ENCODE peak calls at places on chromosomes 13 and 19, in nine cellular contexts. Y is CD8-positive, alpha-beta T cell; H is HFFc6; E is mucosa of descending colon; B is heart right ventricle; C is heart left ventricle; N is tibial nerve; F is bronchial epithelial cell; D is fibroblast of mammary gland. I is an unnamed sample.

GRCh38 chr19:17565611-17566010 is 10.2 kb downstream of the COLGALT1 start:
- DNase-seq in F (no peak), D (no peak), Y (no peak), C (no peak), B (no peak), E (no peak), N (no peak), H (peak), I (no peak)

GRCh38 chr13:82739881-82740280 is 1142.4 kb downstream of the SLITRK1 start:
- DNase-seq in B (no peak), N (no peak), Y (no peak), D (peak), H (peak), C (no peak), F (no peak), E (no peak), I (no peak)

GRCh38 chr13:90713436-90714133 is 633.9 kb upstream of the MIR17HG start:
- DNase-seq in N (no peak), H (no peak), B (no peak), Y (no peak), E (no peak), C (no peak), F (no peak), D (no peak), I (no peak)

GRCh38 chr13:106373989-106374572 is 161.4 kb downstream of the EFNB2 start:
- DNase-seq in H (no peak), F (peak), B (no peak), N (no peak), D (peak), Y (no peak), C (no peak), E (no peak), I (no peak)

GRCh38 chr19:5806133-5806489 is 1.2 kb downstream of the NRTN start:
- DNase-seq in Y (no peak), D (no peak), N (no peak), F (no peak), B (no peak), H (no peak), E (no peak), C (no peak), I (no peak)

GRCh38 chr13:79228972-79229371 is 177.1 kb downstream of the RBM26 start:
- DNase-seq in D (no peak), Y (no peak), N (no peak), E (no peak), B (no peak), H (no peak), C (no peak), F (peak), I (no peak)

GRCh38 chr13:91078093-91078679 is 269.3 kb upstream of the MIR17HG start:
- DNase-seq in C (no peak), E (no peak), Y (no peak), F (peak), N (no peak), H (no peak), B (no peak), D (no peak), I (no peak)

GRCh38 chr13:44989941-44990340 is 603 bp downstream of the GPALPP1 start:
- DNase-seq in Y (no peak), B (no peak), E (peak), H (no peak), C (no peak), F (peak), N (no peak), D (no peak), I (no peak)

GRCh38 chr19:8036438-8037099 is 16.0 kb upstream of the CCL25 start:
- DNase-seq in E (no peak), F (no peak), C (no peak), D (no peak), H (no peak), Y (no peak), N (no peak), B (no peak), I (no peak)

GRCh38 chr13:45393941-45394570 is 24.1 kb downstream of the SLC25A30 start:
- DNase-seq in Y (no peak), D (peak), E (peak), N (no peak), C (no peak), B (peak), H (peak), F (peak), I (peak)

GRCh38 chr19:16024266-16025107 is 51.8 kb upstream of the TPM4 start:
- DNase-seq in E (no peak), F (no peak), Y (no peak), N (no peak), H (no peak), C (no peak), D (no peak), B (no peak), I (no peak)

GRCh38 chr13:110716235-110716505 is 2.7 kb downstream of the ING1 start:
- DNase-seq in N (peak), C (peak), F (no peak), Y (no peak), B (no peak), H (no peak), E (peak), D (peak), I (no peak)

GRCh38 chr19:15091918-15092753 is 10.1 kb downstream of the OR1I1 start:
- DNase-seq in F (peak), C (no peak), D (peak), E (peak), B (peak), N (no peak), Y (peak), H (peak), I (no peak)

GRCh38 chr13:78595458-78595818 is 7.9 kb downstream of the POU4F1 start:
- DNase-seq in C (no peak), Y (no peak), E (no peak), B (no peak), H (no peak), D (no peak), F (no peak), N (no peak), I (no peak)

GRCh38 chr13:81048026-81048461 is 707.1 kb upstream of the SPRY2 start:
- DNase-seq in N (no peak), H (no peak), Y (no peak), F (no peak), C (no peak), D (no peak), B (no peak), E (no peak), I (no peak)

GRCh38 chr13:40438999-40439797 is 227.2 kb downstream of the FOXO1 start:
- DNase-seq in B (peak), H (no peak), D (peak), E (no peak), N (no peak), F (no peak), C (no peak), Y (no peak), I (no peak)

GRCh38 chr13:80529734-80530133 is 188.8 kb upstream of the SPRY2 start:
- DNase-seq in E (no peak), D (peak), H (no peak), B (no peak), Y (no peak), F (peak), C (no peak), N (no peak), I (no peak)

GRCh38 chr13:64239372-64239771 is 2823.7 kb upstream of the PCDH20 start:
- DNase-seq in F (peak), Y (no peak), H (peak), D (peak), C (no peak), B (no peak), E (no peak), N (no peak), I (no peak)

GRCh38 chr13:43815204-43815603 is 28.4 kb upstream of the ENOX1 start:
- DNase-seq in D (peak), N (no peak), Y (no peak), C (no peak), E (no peak), F (peak), H (peak), B (peak), I (no peak)

GRCh38 chr19:35704218-35704617 is at the start of gene ZBTB32:
- DNase-seq in B (no peak), D (peak), C (peak), E (peak), Y (no peak), F (peak), H (peak), N (no peak), I (peak)

GRCh38 chr19:30651066-30651465 is 278.9 kb downstream of the ZNF536 start:
- DNase-seq in C (no peak), Y (peak), E (no peak), B (no peak), D (no peak), H (no peak), F (no peak), N (no peak), I (no peak)

GRCh38 chr19:46759817-46760333 is 13.6 kb upstream of the STRN4 start:
- DNase-seq in F (peak), Y (no peak), H (peak), E (no peak), D (peak), B (no peak), N (peak), C (no peak), I (no peak)

GRCh38 chr13:40916207-40916998 is 102.7 kb downstream of the ELF1 start:
- DNase-seq in E (no peak), D (peak), N (no peak), H (peak), F (peak), C (no peak), B (no peak), Y (no peak), I (no peak)

GRCh38 chr13:41011382-41011956 is 7.6 kb downstream of the ELF1 start:
- DNase-seq in Y (no peak), D (no peak), F (no peak), H (no peak), E (no peak), B (no peak), N (no peak), C (no peak), I (no peak)

DNA sequence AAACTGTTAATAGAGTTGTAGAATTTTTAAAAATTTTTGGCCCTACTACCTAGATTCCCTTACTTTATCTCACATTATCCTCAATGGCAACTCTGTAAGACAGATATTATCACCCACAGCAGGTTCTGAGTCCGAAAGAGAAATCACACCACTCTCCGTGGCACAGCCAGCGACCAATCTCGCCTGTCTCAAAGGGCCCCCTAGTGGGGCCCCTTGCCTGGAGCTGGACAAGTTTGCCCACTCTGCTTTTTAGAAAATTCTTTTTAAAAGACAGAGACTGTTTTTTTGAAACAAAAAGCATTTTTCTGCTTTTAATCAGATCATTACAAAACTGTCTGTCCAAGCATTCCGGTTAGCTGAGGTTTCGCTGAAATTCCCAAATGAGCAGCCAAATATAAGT is 21.7 kb downstream of the PHF11 start:
- DNase-seq in Y (no peak), H (peak), B (no peak), D (peak), F (no peak), C (no peak), N (no peak), E (no peak), I (no peak)
- TF ChIP-seq CTCF in Y (peak), H (peak), B (no peak), D (peak), F (no peak), C (peak), N (peak), E (no peak), I (peak)

DNA sequence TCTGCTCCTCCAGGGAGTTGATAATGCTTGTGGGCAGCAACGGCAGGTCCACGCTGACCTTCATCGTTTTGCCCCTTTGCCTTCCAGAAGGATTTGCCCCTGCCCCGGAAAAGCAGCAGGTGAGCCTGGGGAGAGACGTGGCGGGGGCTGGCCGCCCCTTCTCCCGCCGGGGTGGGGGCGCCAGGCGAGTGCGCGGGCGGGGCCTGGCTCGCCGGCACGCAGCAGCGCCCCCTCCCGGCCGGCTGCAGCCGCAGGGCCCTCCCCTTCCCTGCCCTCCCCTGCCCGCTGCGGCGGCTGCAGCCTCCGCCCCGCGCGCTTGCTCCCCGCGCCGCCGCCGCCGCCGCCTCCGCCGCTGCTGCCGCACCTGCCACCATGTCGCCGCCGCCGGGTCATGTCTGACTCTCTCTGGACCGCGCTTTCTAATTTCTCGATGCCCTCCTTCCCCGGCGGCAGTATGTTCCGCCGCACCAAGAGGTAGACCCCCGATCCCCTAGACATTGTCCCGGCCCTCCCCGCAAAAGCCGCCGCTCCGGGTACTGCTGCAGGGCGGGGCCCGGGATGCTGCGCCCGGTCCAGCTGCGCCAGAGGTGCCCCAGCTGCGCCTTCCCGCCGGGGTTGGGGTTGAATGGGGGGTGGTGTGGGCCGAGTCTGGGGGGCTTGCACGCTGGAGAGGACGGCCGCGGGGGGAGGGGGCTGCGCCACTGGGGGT is at the start of gene MAST1:
- DNase-seq in D (no peak), F (no peak), B (no peak), E (peak), C (no peak), N (no peak), Y (peak), H (no peak), I (peak)
- TF ChIP-seq CTCF in D (no peak), F (peak), B (peak), E (peak), C (peak), N (peak), Y (peak), H (peak), I (peak)

DNA sequence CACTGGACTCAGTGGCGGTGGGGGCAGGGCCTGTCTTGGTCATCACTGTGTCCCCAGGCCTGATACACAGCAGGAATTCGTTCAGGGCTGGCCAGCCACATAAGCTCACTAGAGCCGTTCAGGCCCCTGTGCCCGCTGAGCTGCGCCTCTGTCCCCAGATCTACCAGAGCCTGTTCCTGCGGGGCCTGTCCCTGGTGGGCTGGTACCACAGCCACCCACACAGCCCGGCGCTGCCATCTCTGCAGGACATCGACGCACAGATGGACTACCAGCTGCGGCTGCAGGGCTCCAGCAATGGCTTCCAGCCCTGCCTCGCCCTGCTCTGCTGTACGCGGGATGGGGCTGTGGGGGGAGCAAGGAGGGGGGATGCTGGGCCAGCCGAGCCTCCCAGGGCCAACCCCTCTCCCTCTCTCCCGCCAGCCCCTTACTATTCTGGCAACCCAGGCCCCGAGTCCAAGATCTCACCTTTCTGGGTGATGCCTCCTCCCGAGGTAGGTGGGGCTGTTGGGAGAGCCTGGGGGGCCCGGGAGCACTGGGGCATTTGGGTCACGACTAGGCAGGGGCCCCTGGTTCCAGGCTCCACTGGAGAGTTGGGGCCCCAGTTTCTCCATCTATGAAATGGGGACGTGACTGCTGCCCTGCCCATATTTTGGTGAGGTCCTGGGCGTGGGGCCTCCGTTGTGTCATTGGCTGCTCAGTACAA is 13.9 kb downstream of the MPND start:
- DNase-seq in C (no peak), D (no peak), E (no peak), F (no peak), H (no peak), Y (no peak), N (no peak), B (no peak), I (no peak)
- TF ChIP-seq CTCF in C (no peak), D (no peak), E (no peak), F (no peak), H (no peak), Y (no peak), N (no peak), B (no peak), I (no peak)

DNA sequence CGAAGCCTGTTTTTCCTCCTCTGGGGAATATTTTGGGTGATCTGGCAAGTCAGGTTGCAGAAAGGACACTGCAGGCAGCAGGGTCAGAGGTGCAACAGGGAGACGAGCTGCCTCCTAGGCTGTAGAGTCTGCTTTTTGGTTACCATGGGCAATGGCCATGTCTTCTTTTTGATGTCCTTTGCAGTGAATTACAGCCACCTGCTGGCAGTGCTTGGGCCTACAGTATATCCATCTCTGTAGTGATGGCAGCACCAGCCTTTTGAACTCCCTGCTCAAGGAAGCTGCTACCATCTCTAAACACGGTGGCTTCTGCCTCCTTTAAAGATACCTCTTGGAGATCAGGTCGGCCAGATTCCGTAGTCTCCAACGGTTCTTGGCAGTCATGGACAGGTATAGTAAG is 73.9 kb downstream of the WTIP start:
- DNase-seq in D (peak), B (no peak), C (no peak), E (no peak), Y (no peak), H (peak), N (no peak), F (peak), I (no peak)
- TF ChIP-seq CTCF in D (no peak), B (peak), C (no peak), E (no peak), Y (no peak), H (peak), N (no peak), F (peak), I (peak)

GRCh38 chr19:1407662-1408299 is 395 bp downstream of the DAZAP1 start:
- DNase-seq in N (no peak), E (no peak), Y (peak), C (peak), F (no peak), D (no peak), H (no peak), B (no peak), I (peak)

GRCh38 chr19:1406496-1406817 is 929 bp upstream of the DAZAP1 start:
- DNase-seq in E (peak), B (no peak), N (no peak), D (no peak), C (no peak), H (no peak), F (no peak), Y (no peak), I (no peak)

GRCh38 chr19:1409204-1410005 is 2.0 kb downstream of the DAZAP1 start:
- DNase-seq in E (no peak), D (no peak), B (no peak), Y (no peak), F (no peak), N (no peak), C (peak), H (no peak), I (no peak)

GRCh38 chr19:1408300-1409203 is 1.2 kb downstream of the DAZAP1 start:
- DNase-seq in C (peak), F (no peak), N (no peak), B (peak), E (peak), Y (peak), H (peak), D (peak), I (peak)

DNA sequence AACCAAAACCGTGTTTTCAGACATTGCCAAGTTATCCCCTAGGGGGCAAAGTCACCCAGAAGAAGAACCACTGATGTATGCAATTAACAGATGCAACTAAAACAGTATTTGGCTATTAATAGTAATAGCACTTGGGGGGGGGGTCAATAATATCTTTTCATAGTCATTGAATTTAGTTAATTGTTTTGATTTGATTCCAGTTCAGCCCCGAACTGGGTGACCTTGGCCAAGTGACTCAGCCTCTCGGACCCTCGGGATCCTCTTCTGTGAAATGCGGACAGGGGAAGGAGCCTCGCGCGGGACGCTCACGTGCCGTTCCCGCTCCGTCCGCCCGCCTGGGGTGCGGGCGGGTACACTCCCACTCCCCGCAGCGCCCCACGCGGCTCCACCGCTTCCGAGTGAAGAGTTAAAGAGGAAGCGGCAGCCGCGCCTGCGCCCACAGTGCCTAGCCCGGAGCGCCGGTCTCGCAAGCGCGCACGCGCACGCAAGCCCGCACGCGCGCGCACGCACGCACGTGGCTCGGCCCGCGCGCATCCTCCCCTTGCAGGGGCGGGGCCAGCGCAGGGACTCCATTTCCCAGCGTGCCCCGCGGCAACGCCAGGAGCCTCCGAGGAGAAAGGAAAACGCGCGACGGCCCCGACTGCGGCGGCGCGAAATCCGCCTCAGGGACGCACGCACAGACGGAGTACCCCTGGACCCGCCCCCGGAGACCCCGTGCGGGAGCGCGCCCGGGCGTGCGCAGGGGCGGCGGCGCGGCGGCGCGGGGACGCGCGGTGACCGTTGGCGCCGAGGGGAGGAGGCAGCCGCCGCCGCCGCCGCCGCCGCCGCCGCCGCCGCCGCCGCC is at the start of gene DAZAP1:
- DNase-seq in F (peak), C (peak), H (peak), Y (peak), N (peak), D (peak), E (peak), B (peak), I (peak)
- TF ChIP-seq CTCF in F (peak), C (peak), H (peak), Y (peak), N (peak), D (peak), E (no peak), B (no peak), I (peak)

DNA sequence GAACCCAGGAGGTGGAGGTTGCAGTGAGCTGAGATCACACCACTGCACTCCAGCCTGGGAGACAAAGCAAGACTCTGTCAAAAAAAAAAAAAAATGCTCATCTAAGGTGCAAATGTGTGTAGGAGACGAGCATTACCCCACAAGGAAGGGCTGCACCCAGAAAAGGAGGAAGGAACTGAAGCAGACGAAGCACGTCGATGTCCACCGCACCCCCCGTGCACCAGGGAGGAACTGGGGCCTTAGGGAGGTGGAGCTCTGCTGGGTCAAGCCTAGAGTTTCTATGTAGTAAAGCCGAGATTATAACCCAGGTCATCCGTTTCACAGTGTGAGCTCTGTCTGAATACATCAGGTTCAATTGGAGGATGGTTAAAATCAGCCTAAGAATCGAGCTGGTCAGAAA is 1.1 kb downstream of the VSTM1 start:
- DNase-seq in F (no peak), Y (no peak), B (no peak), D (no peak), H (no peak), E (no peak), N (no peak), C (peak), I (no peak)
- TF ChIP-seq CTCF in F (no peak), Y (no peak), B (no peak), D (no peak), H (no peak), E (no peak), N (no peak), C (no peak), I (no peak)

I was measured in progenitor cell of endocrine pancreas.